ENCODE peak calls at places on chromosomes 1 and 21, in five cellular contexts. H is A549, G is uterus, K is heart left ventricle, L is colonic mucosa. J is an unnamed sample.

GRCh38 chr21:38499296-38499695 is 1.0 kb upstream of the ERG start:
- DNase-seq in H (no peak), G (no peak), K (no peak), L (no peak), J (no peak)

GRCh38 chr1:90717665-90718410 is 736 bp upstream of the BARHL2 start:
- DNase-seq in H (no peak), G (no peak), K (no peak), L (peak; percentile 39), J (peak; percentile 80)

GRCh38 chr1:226738995-226739695 is at the start of gene ITPKB:
- DNase-seq in H (peak; percentile 44), G (peak; percentile 68), K (peak; percentile 82), L (peak; percentile 70), J (peak; percentile 69)

GRCh38 chr1:183283286-183283685 is 97.2 kb downstream of the LAMC2 start:
- DNase-seq in H (no peak), G (no peak), K (no peak), L (no peak), J (no peak)

GRCh38 chr1:25544819-25545218 is 1.4 kb downstream of the LDLRAP1 start:
- DNase-seq in H (peak; percentile 28), G (no peak), K (peak; percentile 49), L (peak; percentile 57), J (peak; percentile 71)

GRCh38 chr21:42746593-42747266 is 93.3 kb downstream of the PDE9A start:
- DNase-seq in H (no peak), G (no peak), K (peak; percentile 40), L (no peak), J (peak; percentile 86)

GRCh38 chr1:17582124-17582768 is 42.7 kb downstream of the ARHGEF10L start:
- DNase-seq in H (no peak), G (no peak), K (no peak), L (no peak), J (no peak)

GRCh38 chr1:210883821-210884220 is 250.1 kb downstream of the KCNH1 start:
- DNase-seq in H (peak; percentile 31), G (no peak), K (no peak), L (no peak), J (no peak)

GRCh38 chr1:84573481-84573966 is 716 bp downstream of the CTBS start:
- DNase-seq in H (no peak), G (no peak), K (no peak), L (no peak), J (no peak)

GRCh38 chr1:201760516-201760915 is 68.4 kb upstream of the IPO9 start:
- DNase-seq in H (no peak), G (no peak), K (no peak), L (no peak), J (no peak)

GRCh38 chr1:2360588-2361364 is 30.6 kb downstream of the MORN1 start:
- DNase-seq in H (no peak), G (no peak), K (no peak), L (no peak), J (peak; percentile 47)

GRCh38 chr21:35924714-35925301 is 135.5 kb downstream of the SETD4 start:
- DNase-seq in H (peak; percentile 21), G (no peak), K (no peak), L (no peak), J (no peak)

GRCh38 chr21:33924766-33925100 is 9.1 kb upstream of the ATP5PO start:
- DNase-seq in H (no peak), G (no peak), K (no peak), L (peak; percentile 43), J (no peak)

GRCh38 chr21:42652527-42653491 is 612 bp upstream of the PDE9A start:
- DNase-seq in H (peak; percentile 53), G (peak; percentile 56), K (peak; percentile 70), L (peak; percentile 53), J (peak; percentile 83)

GRCh38 chr1:44031051-44031899 is at the start of gene SLC6A9:
- DNase-seq in H (peak; percentile 47), G (peak; percentile 83), K (peak; percentile 53), L (peak; percentile 79), J (peak; percentile 83)

GRCh38 chr1:204003536-204003935 is 69.4 kb upstream of the SOX13 start:
- DNase-seq in H (no peak), G (no peak), K (no peak), L (no peak), J (no peak)

GRCh38 chr1:174877208-174877673 is 122.5 kb upstream of the CACYBP start:
- DNase-seq in H (no peak), G (no peak), K (peak; percentile 10), L (peak; percentile 65), J (no peak)

GRCh38 chr1:184388671-184389292 is 2.0 kb downstream of the C1orf21 start:
- DNase-seq in H (no peak), G (no peak), K (peak; percentile 27), L (peak; percentile 34), J (no peak)

GRCh38 chr1:205774277-205775014 is 836 bp downstream of the RAB29 start:
- DNase-seq in H (no peak), G (peak; percentile 18), K (no peak), L (peak; percentile 23), J (peak; percentile 60)

GRCh38 chr1:160614410-160614809 is 32.4 kb downstream of the SLAMF1 start:
- DNase-seq in H (no peak), G (no peak), K (no peak), L (no peak), J (no peak)

GRCh38 chr1:147717051-147717705 is 43.2 kb downstream of the GJA5 start:
- DNase-seq in H (peak; percentile 44), G (no peak), K (no peak), L (peak; percentile 90), J (no peak)

GRCh38 chr1:113782451-113782850 is 23.2 kb upstream of the PHTF1 start:
- DNase-seq in H (no peak), G (no peak), K (no peak), L (no peak), J (no peak)

GRCh38 chr1:41169066-41169798 is 72.9 kb downstream of the SCMH1 start:
- DNase-seq in H (no peak), G (no peak), K (no peak), L (no peak), J (no peak)

GRCh38 chr1:55007626-55008025 is 8.9 kb downstream of the BSND start:
- DNase-seq in H (no peak), G (no peak), K (no peak), L (no peak), J (peak; percentile 14)

GRCh38 chr1:210438928-210439841 is 110.5 kb downstream of the HHAT start:
- DNase-seq in H (peak; percentile 82), G (no peak), K (no peak), L (no peak), J (no peak)

GRCh38 chr1:24506706-24507422 is 4.2 kb downstream of the RCAN3 start:
- DNase-seq in H (no peak), G (no peak), K (no peak), L (no peak), J (no peak)

GRCh38 chr1:116179886-116180474 is 68.8 kb downstream of the MAB21L3 start:
- DNase-seq in H (no peak), G (no peak), K (no peak), L (peak; percentile 17), J (no peak)

GRCh38 chr21:29342394-29342957 is 43.8 kb downstream of the BACH1 start:
- DNase-seq in H (peak; percentile 11), G (peak; percentile 49), K (peak; percentile 63), L (no peak), J (peak; percentile 70)

GRCh38 chr1:246301553-246302250 is 205.4 kb downstream of the SMYD3 start:
- DNase-seq in H (no peak), G (no peak), K (no peak), L (no peak), J (no peak)

GRCh38 chr1:39732730-39733129 is 6.0 kb upstream of the PPIE start:
- DNase-seq in H (no peak), G (no peak), K (no peak), L (no peak), J (no peak)

GRCh38 chr21:40847956-40848355 is 998 bp upstream of the DSCAM start:
- DNase-seq in H (no peak), G (no peak), K (no peak), L (no peak), J (no peak)

GRCh38 chr1:186620951-186621350 is 59.3 kb downstream of the PTGS2 start:
- DNase-seq in H (no peak), G (no peak), K (no peak), L (no peak), J (no peak)

GRCh38 chr1:31712625-31713024 is 8.8 kb upstream of the COL16A1 start:
- DNase-seq in H (peak; percentile 49), G (peak; percentile 86), K (peak; percentile 56), L (peak; percentile 73), J (peak; percentile 85)

GRCh38 chr1:54273092-54273836 is 73.3 kb downstream of the MRPL37 start:
- DNase-seq in H (no peak), G (peak; percentile 90), K (peak; percentile 56), L (peak; percentile 48), J (peak; percentile 90)

GRCh38 chr1:226677121-226678020 is 61.7 kb downstream of the ITPKB start:
- DNase-seq in H (peak; percentile 20), G (peak; percentile 86), K (peak; percentile 79), L (peak; percentile 67), J (no peak)

GRCh38 chr21:14569026-14569425 is 22.9 kb upstream of the SAMSN1 start:
- DNase-seq in H (no peak), G (no peak), K (no peak), L (no peak), J (no peak)

GRCh38 chr1:64038965-64039926 is 164.2 kb upstream of the UBE2U start:
- DNase-seq in H (peak; percentile 67), G (peak; percentile 37), K (peak; percentile 33), L (peak; percentile 25), J (no peak)

GRCh38 chr1:101317590-101317989 is 80.8 kb downstream of the S1PR1 start:
- DNase-seq in H (no peak), G (no peak), K (no peak), L (no peak), J (no peak)

GRCh38 chr1:56411484-56412180 is 167.7 kb downstream of the PLPP3 start:
- DNase-seq in H (no peak), G (no peak), K (peak; percentile 69), L (no peak), J (peak; percentile 84)
- H3K27ac ChIP-seq in H (peak overlapping the region; percentile 33), G (peak overlapping the region; percentile 24), K (peak overlapping the region; percentile 38), L (no peak overlapping the region), J (no peak overlapping the region)

GRCh38 chr1:215082532-215083407 is at the start of gene KCNK2:
- DNase-seq in H (no peak), G (peak; percentile 12), K (no peak), L (no peak), J (peak; percentile 69)

GRCh38 chr1:215087603-215088002 is 5.1 kb downstream of the KCNK2 start:
- DNase-seq in H (no peak), G (no peak), K (no peak), L (no peak), J (no peak)

GRCh38 chr1:215081566-215082531 is 688 bp upstream of the KCNK2 start:
- DNase-seq in H (no peak), G (no peak), K (no peak), L (no peak), J (no peak)

GRCh38 chr1:215079456-215079855 is 3.1 kb upstream of the KCNK2 start:
- DNase-seq in H (no peak), G (no peak), K (no peak), L (no peak), J (no peak)

GRCh38 chr1:215083408-215083961 is 948 bp downstream of the KCNK2 start:
- DNase-seq in H (no peak), G (no peak), K (no peak), L (no peak), J (no peak)
- H3K4me3 ChIP-seq in H (peak overlapping the region; percentile 50), G (peak overlapping the region; percentile 6), K (peak overlapping the region; percentile 39), L (no peak overlapping the region), J (peak overlapping the region; percentile 30)

GRCh38 chr1:23133587-23133986 is 35.1 kb downstream of the LUZP1 start:
- DNase-seq in H (no peak), G (no peak), K (no peak), L (no peak), J (no peak)
- H3K4me1 ChIP-seq in H (peaks cover 22% of the 10 kb centered on the region), G (no peaks in the 10 kb centered on the region), K (peaks cover 4% of the 10 kb centered on the region), L (no peaks in the 10 kb centered on the region), J (no peaks in the 10 kb centered on the region)

GRCh38 chr1:36350659-36351171 is 27.3 kb upstream of the EVA1B start:
- DNase-seq in H (peak; percentile 49), G (no peak), K (no peak), L (no peak), J (peak; percentile 81)
- H3K27ac ChIP-seq in H (peak overlapping the region; percentile 93), G (peak overlapping the region; percentile 9), K (peak overlapping the region; percentile 39), L (peak overlapping the region; percentile 47), J (peak overlapping the region; percentile 92)